ENCODE peak calls at places on chromosomes 4 and X, in five cellular contexts. One of them, this sample, is unnamed.

GRCh38 chrX:34560180-34560579 is 96.9 kb downstream of the TMEM47 start:
- DNase-seq in HCT116: no peak
- DNase-seq in GM12878: no peak
- DNase-seq in HepG2: no peak
- DNase-seq in H1: no peak
- DNase-seq in this sample: no peak

GRCh38 chr4:74734995-74735394 is 59.3 kb downstream of the BTC start:
- DNase-seq in HCT116: no peak
- DNase-seq in H1: no peak
- DNase-seq in GM12878: no peak
- DNase-seq in HepG2: no peak
- DNase-seq in this sample: no peak

GRCh38 chr4:2194556-2194955 is 47.4 kb downstream of the HAUS3 start:
- DNase-seq in HCT116: no peak
- DNase-seq in H1: no peak
- DNase-seq in GM12878: no peak
- DNase-seq in HepG2: no peak
- DNase-seq in this sample: no peak

GRCh38 chr4:145154573-145154972 is 25.8 kb downstream of the OTUD4 start:
- DNase-seq in GM12878: no peak
- DNase-seq in HCT116: no peak
- DNase-seq in H1: no peak
- DNase-seq in HepG2: peak
- DNase-seq in this sample: no peak

GRCh38 chr4:44157611-44158277 is 290.9 kb downstream of the KCTD8 start:
- DNase-seq in GM12878: no peak
- DNase-seq in HCT116: no peak
- DNase-seq in HepG2: peak
- DNase-seq in H1: no peak
- DNase-seq in this sample: no peak

GRCh38 chrX:69469975-69470374 is 34.2 kb upstream of the NALF2 start:
- DNase-seq in HCT116: no peak
- DNase-seq in H1: no peak
- DNase-seq in HepG2: no peak
- DNase-seq in GM12878: no peak
- DNase-seq in this sample: no peak

GRCh38 chr4:113468165-113469022 is 293.1 kb downstream of the CAMK2D start:
- DNase-seq in HCT116: peak
- DNase-seq in H1: no peak
- DNase-seq in GM12878: no peak
- DNase-seq in HepG2: peak
- DNase-seq in this sample: no peak

GRCh38 chr4:126939401-126939800 is 693.4 kb upstream of the INTU start:
- DNase-seq in GM12878: no peak
- DNase-seq in HCT116: no peak
- DNase-seq in H1: no peak
- DNase-seq in HepG2: no peak
- DNase-seq in this sample: no peak

GRCh38 chrX:118928126-118928525 is 46.3 kb upstream of the LONRF3 start:
- DNase-seq in GM12878: no peak
- DNase-seq in HepG2: no peak
- DNase-seq in HCT116: no peak
- DNase-seq in H1: no peak
- DNase-seq in this sample: no peak

GRCh38 chr4:185212566-185212965 is 3.2 kb downstream of the SNX25 start:
- DNase-seq in HepG2: no peak
- DNase-seq in GM12878: no peak
- DNase-seq in HCT116: no peak
- DNase-seq in H1: no peak
- DNase-seq in this sample: no peak

GRCh38 chr4:78145622-78146021 is 88.5 kb downstream of the FRAS1 start:
- DNase-seq in GM12878: no peak
- DNase-seq in H1: no peak
- DNase-seq in HepG2: no peak
- DNase-seq in HCT116: no peak
- DNase-seq in this sample: no peak

GRCh38 chr4:147846318-147847135 is 114.6 kb downstream of the ARHGAP10 start:
- DNase-seq in GM12878: peak
- DNase-seq in HepG2: no peak
- DNase-seq in HCT116: no peak
- DNase-seq in H1: no peak
- DNase-seq in this sample: no peak

GRCh38 chr4:154073107-154073817 is 284.4 kb upstream of the SFRP2 start:
- DNase-seq in H1: no peak
- DNase-seq in HepG2: no peak
- DNase-seq in HCT116: no peak
- DNase-seq in GM12878: no peak
- DNase-seq in this sample: no peak

GRCh38 chr4:47543331-47543730 is 58.3 kb downstream of the ATP10D start:
- DNase-seq in HCT116: no peak
- DNase-seq in HepG2: no peak
- DNase-seq in H1: no peak
- DNase-seq in GM12878: no peak
- DNase-seq in this sample: no peak
- TF ChIP-seq YY1 in HCT116: no peak
- TF ChIP-seq YY1 in HepG2: no peak
- TF ChIP-seq YY1 in H1: no peak
- TF ChIP-seq YY1 in GM12878: no peak
- TF ChIP-seq YY1 in this sample: no peak

GRCh38 chr4:150573534-150573933 is 8.4 kb upstream of the MAB21L2 start:
- DNase-seq in HCT116: no peak
- DNase-seq in HepG2: no peak
- DNase-seq in GM12878: no peak
- DNase-seq in H1: no peak
- DNase-seq in this sample: no peak
- TF ChIP-seq CEBPB in HCT116: no peak
- TF ChIP-seq CEBPB in HepG2: no peak
- TF ChIP-seq CEBPB in GM12878: no peak
- TF ChIP-seq CEBPB in H1: no peak
- TF ChIP-seq CEBPB in this sample: no peak

GRCh38 chr4:123833156-123833555 is 436.6 kb downstream of the SPRY1 start:
- DNase-seq in GM12878: no peak
- DNase-seq in H1: no peak
- DNase-seq in HCT116: no peak
- DNase-seq in HepG2: no peak
- DNase-seq in this sample: no peak
- H3K27ac ChIP-seq in GM12878: no peak
- H3K27ac ChIP-seq in H1: no peak
- H3K27ac ChIP-seq in HCT116: no peak
- H3K27ac ChIP-seq in HepG2: no peak
- H3K27ac ChIP-seq in this sample: no peak

DNA sequence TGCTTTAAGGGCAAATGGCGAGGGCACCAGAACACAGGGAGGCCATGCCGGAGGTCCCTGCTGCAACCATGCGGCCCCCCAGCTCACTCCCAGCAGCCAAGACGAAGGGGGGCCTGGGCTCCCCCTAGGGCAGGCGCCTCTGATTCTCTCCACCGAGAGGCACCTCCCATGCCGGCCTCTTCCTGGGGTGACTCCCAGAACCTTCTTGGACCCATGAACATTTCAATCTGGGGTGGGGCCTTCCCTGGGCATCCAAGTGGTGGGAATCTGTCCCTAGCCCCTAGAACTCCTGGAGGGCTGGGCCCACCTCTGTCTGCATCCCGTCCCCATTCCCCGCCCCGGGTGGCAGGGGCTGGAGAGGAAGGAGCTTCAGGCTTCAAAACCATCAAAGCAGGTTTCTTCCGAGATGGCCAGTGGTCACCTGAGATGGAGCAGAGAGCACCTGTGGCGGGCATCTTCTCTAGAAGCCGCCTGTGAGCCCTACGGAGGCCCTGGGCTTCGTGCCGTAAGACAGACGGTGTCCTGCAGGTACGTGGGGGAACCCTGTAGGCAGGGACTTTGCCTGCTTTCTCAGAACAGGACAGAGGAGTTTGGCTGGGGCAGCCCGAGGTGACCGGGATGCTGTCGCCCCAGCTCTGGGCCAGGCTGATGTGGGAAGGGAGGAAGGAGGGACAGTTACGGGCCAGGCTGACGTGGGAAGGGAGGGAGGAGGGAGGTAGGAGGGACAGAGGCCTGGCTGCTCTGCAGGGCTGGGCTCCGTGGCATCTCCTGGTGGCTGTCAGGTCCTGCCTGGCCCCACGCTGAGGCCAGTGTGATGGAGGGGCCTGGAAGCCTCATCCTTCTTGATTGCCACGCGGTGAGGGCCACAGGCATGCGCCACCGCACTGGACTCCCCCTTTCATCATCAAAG is 6.8 kb upstream of the SLC25A6 start:
- DNase-seq in H1: no peak
- DNase-seq in HCT116: no peak
- DNase-seq in GM12878: no peak
- DNase-seq in HepG2: no peak
- DNase-seq in this sample: no peak
- TF ChIP-seq YY1 in H1: no peak
- TF ChIP-seq YY1 in HCT116: no peak
- TF ChIP-seq YY1 in GM12878: no peak
- TF ChIP-seq YY1 in HepG2: no peak
- TF ChIP-seq YY1 in this sample: no peak

DNA sequence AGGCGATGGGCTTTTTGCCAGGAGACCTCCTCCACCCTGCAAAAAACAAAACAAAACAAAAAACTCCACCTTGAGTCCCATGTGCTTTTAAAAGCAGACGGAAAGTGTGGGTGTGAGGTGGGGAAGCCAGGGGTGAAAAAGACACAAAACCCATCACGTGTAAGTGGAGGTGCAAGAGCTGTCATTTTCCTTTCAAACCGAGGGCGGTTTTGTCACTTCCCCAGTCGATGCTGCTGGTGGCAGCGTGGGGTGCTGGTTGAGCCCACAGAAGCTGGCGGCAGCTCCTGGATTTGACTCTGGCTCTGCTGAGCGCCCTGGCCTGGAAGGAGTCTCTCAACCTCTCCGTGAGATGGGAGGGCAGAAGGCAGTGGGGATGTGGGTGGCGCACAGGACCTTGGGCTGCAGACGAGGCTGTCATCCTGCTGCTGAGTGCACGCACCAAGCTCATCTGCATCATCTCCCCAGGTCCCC is 110.0 kb downstream of the PSAPL1 start:
- DNase-seq in H1: no peak
- DNase-seq in GM12878: no peak
- DNase-seq in HepG2: no peak
- DNase-seq in HCT116: no peak
- DNase-seq in this sample: no peak
- TF ChIP-seq CEBPB in H1: no peak
- TF ChIP-seq CEBPB in GM12878: no peak
- TF ChIP-seq CEBPB in HepG2: no peak
- TF ChIP-seq CEBPB in HCT116: no peak
- TF ChIP-seq CEBPB in this sample: no peak

GRCh38 chr4:186767794-186768193 is 44.1 kb upstream of the FAT1 start:
- DNase-seq in H1: no peak
- DNase-seq in HCT116: no peak
- DNase-seq in HepG2: no peak
- DNase-seq in GM12878: no peak
- DNase-seq in this sample: no peak

GRCh38 chr4:186764457-186764856 is 40.8 kb upstream of the FAT1 start:
- DNase-seq in HCT116: no peak
- DNase-seq in H1: no peak
- DNase-seq in GM12878: no peak
- DNase-seq in HepG2: no peak
- DNase-seq in this sample: no peak

GRCh38 chr4:186765673-186766546 is 42.3 kb upstream of the FAT1 start:
- DNase-seq in HCT116: peak
- DNase-seq in H1: no peak
- DNase-seq in GM12878: no peak
- DNase-seq in HepG2: peak
- DNase-seq in this sample: no peak

GRCh38 chr4:186762865-186763264 is 39.2 kb upstream of the FAT1 start:
- DNase-seq in H1: no peak
- DNase-seq in HepG2: no peak
- DNase-seq in GM12878: no peak
- DNase-seq in HCT116: no peak
- DNase-seq in this sample: no peak

GRCh38 chr4:186765138-186765537 is 41.5 kb upstream of the FAT1 start:
- DNase-seq in GM12878: no peak
- DNase-seq in HepG2: peak
- DNase-seq in HCT116: peak
- DNase-seq in H1: peak
- DNase-seq in this sample: peak
- H3K27ac ChIP-seq in GM12878: no peak
- H3K27ac ChIP-seq in HepG2: peak
- H3K27ac ChIP-seq in HCT116: peak
- H3K27ac ChIP-seq in H1: no peak
- H3K27ac ChIP-seq in this sample: peak

GRCh38 chr4:142559986-142560385 is 286.1 kb downstream of the INPP4B start:
- DNase-seq in HepG2: no peak
- DNase-seq in GM12878: no peak
- DNase-seq in HCT116: no peak
- DNase-seq in H1: no peak
- DNase-seq in this sample: no peak
- TF ChIP-seq YY1 in HepG2: no peak
- TF ChIP-seq YY1 in GM12878: no peak
- TF ChIP-seq YY1 in HCT116: no peak
- TF ChIP-seq YY1 in H1: no peak
- TF ChIP-seq YY1 in this sample: no peak

GRCh38 chrX:8366491-8366890 is 98.1 kb upstream of the VCX3B start:
- DNase-seq in HCT116: no peak
- DNase-seq in H1: no peak
- DNase-seq in HepG2: no peak
- DNase-seq in GM12878: no peak
- DNase-seq in this sample: no peak

DNA sequence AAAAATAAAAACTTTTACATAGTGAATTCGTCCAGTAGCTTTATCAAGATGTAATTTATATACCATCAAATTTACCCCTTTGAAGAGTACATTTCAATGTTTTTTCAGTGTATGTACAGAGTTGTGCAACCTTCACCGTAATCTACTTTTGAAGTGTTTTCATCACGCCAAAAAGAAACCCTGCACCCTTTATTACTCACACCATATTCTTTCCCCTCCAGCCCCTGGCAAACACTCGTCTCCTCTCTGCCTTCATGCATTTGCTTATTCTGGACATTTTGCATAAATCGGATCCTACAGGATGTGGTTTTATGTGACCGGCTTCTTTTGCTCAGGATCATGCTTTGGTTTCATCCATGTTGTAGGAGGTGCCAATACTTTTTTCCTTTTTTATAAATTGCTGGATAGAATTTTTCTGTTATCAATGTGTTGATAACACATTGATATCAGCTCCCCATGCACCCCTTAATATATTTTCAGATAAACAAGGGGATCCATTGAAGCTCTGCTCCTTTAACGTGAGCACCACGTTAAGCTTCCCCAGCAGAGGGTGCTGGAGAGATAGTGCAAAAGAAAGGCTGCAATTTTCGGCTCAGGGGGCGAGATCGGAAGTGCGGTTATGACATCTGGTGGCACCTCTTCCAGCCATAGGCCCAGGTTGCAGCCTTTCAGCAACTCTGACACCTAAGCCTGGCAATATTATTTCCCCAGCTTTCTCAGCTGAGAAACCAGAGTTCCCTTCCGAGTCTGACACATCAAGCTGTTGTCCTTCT is 100.1 kb upstream of the VCX3B start:
- DNase-seq in HCT116: no peak
- DNase-seq in GM12878: no peak
- DNase-seq in H1: peak
- DNase-seq in HepG2: peak
- DNase-seq in this sample: peak
- TF ChIP-seq CEBPB in HCT116: no peak
- TF ChIP-seq CEBPB in GM12878: no peak
- TF ChIP-seq CEBPB in H1: no peak
- TF ChIP-seq CEBPB in HepG2: no peak
- TF ChIP-seq CEBPB in this sample: no peak